ENCODE peak calls at places on chromosome 9, in ten cellular contexts. O is right atrium auricular region; E is psoas muscle; A is AG04450; S is upper lobe of right lung; Q is CD4-positive, alpha-beta T cell; U is heart left ventricle; W is tibial artery; Z is K562; J is fibroblast of lung. R is an unnamed sample.

GRCh38 chr9:112233769-112234168 is 58.7 kb upstream of the SUSD1 start:
- DNase-seq in O (no peak), E (peak; percentile 16), A (peak; percentile 4), S (no peak), Q (no peak), U (no peak), W (no peak), Z (no peak), J (peak; percentile 66), R (no peak)

GRCh38 chr9:121760571-121760970 is 109.1 kb downstream of the DAB2IP start:
- DNase-seq in O (no peak), E (no peak), A (no peak), S (no peak), Q (no peak), U (no peak), W (no peak), Z (no peak), J (no peak), R (no peak)

GRCh38 chr9:105046907-105047651 is 119.1 kb upstream of the ABCA1 start:
- DNase-seq in O (no peak), E (no peak), A (no peak), S (no peak), Q (no peak), U (no peak), W (no peak), Z (no peak), J (peak; percentile 24), R (no peak)

GRCh38 chr9:38298904-38299303 is 93.6 kb upstream of the ALDH1B1 start:
- DNase-seq in O (peak; percentile 50), E (no peak), A (no peak), S (no peak), Q (no peak), U (no peak), W (no peak), Z (no peak), J (no peak), R (no peak)

GRCh38 chr9:126522957-126523356 is 90.8 kb upstream of the LMX1B start:
- DNase-seq in O (no peak), E (no peak), A (no peak), S (no peak), Q (no peak), U (no peak), W (no peak), Z (no peak), J (no peak), R (no peak)

GRCh38 chr9:99162759-99163364 is 57.9 kb downstream of the TGFBR1 start:
- DNase-seq in O (no peak), E (no peak), A (no peak), S (no peak), Q (no peak), U (no peak), W (no peak), Z (peak; percentile 56), J (peak; percentile 20), R (no peak)

GRCh38 chr9:96080364-96080763 is 204.9 kb downstream of the ERCC6L2 start:
- DNase-seq in O (no peak), E (no peak), A (no peak), S (no peak), Q (no peak), U (no peak), W (no peak), Z (no peak), J (peak; percentile 61), R (no peak)

GRCh38 chr9:132757031-132757430 is 86.8 kb downstream of the GTF3C4 start:
- DNase-seq in O (no peak), E (no peak), A (no peak), S (peak; percentile 27), Q (no peak), U (no peak), W (no peak), Z (no peak), J (no peak), R (no peak)

GRCh38 chr9:12753931-12754330 is 20.9 kb upstream of the LURAP1L start:
- DNase-seq in O (no peak), E (no peak), A (no peak), S (no peak), Q (no peak), U (no peak), W (no peak), Z (no peak), J (no peak), R (no peak)

GRCh38 chr9:114571391-114571790 is 16.2 kb upstream of the ATP6V1G1 start:
- DNase-seq in O (no peak), E (no peak), A (no peak), S (no peak), Q (no peak), U (no peak), W (no peak), Z (no peak), J (no peak), R (no peak)

GRCh38 chr9:127683723-127684122 is 23.1 kb upstream of the CFAP157 start:
- DNase-seq in O (no peak), E (no peak), A (no peak), S (no peak), Q (no peak), U (no peak), W (no peak), Z (no peak), J (peak; percentile 46), R (no peak)

GRCh38 chr9:110742741-110743371 is 74.3 kb downstream of the MUSK start:
- DNase-seq in O (no peak), E (no peak), A (peak; percentile 59), S (no peak), Q (no peak), U (no peak), W (no peak), Z (no peak), J (peak; percentile 89), R (no peak)

DNA sequence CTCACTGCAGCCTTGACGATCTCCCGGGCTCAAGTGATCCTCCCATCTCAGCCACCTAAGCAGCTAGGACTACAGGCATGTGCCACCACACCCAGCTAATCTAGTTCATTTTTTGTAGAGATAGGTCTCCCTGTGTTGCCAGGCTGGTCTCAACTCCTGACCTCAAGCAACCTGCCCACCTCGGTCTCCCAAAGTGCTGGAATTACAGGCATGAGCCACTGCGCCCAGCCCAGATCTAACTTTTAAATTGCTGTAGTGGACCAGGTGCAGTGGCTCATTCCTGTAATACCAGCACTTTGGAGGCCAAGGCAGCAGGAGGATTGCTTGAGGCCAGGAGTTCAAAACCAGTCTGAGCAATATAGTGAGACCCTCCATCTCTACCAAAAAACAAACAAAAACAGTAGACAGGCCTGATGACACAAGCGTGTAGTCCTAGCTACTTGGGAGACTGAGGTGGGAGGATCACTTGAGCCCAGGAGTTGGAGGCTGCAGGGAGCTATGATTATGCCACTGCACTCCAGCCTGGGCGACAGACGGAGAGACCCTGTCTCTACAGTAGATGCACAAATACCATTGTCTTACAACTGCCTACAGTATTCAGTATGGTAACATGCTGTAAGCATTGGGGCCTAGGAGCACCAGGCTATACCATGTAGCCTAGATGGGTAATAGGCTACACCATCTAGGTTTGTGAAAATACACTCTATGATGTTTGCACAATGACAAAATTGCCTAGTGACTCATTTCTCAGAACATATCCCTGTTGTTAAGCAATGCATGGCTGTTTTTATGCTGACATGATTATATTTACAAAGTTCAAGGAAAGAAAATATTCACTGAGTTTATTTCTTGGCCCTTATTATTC is 1.5 kb upstream of the SIT1 start:
- DNase-seq in O (no peak), E (no peak), A (no peak), S (no peak), Q (no peak), U (no peak), W (no peak), Z (no peak), J (no peak), R (no peak)
- H3K27ac ChIP-seq in O (no peak overlapping the region), E (no peak overlapping the region), A (no peak overlapping the region), S (peak overlapping the region; percentile 48), Q (no peak overlapping the region), U (no peak overlapping the region), W (no peak overlapping the region), Z (no peak overlapping the region), J (no peak overlapping the region), R (no peak overlapping the region)

DNA sequence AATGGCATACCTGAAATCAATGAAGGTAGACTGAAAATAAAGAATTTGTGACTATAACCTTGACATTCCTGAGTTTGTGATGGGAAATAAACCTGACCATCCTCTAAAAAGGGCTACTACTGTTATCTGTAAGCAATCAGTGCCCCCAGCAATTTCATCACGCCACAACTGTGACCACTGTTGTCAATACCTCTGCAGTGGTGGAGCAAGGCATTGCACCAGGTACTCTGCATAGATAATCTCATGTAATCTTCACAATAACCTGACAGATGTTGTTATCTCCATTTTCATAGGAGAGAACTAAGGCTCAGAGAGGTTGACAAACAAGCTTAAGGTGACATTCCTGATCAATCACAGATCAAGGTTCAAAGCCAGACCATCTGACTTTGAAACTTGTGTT is 38.5 kb upstream of the FRRS1L start:
- DNase-seq in O (no peak), E (no peak), A (no peak), S (no peak), Q (no peak), U (no peak), W (no peak), Z (no peak), J (no peak), R (no peak)
- TF ChIP-seq CTCF in O (no peak), E (no peak), A (no peak), S (no peak), Q (no peak), U (no peak), W (no peak), Z (no peak), J (no peak), R (no peak)

GRCh38 chr9:70617033-70617432 is 202.6 kb upstream of the KLF9 start:
- DNase-seq in O (no peak), E (no peak), A (no peak), S (no peak), Q (no peak), U (no peak), W (no peak), Z (no peak), J (no peak), R (no peak)
- H3K27ac ChIP-seq in O (no peak overlapping the region), E (no peak overlapping the region), A (no peak overlapping the region), S (no peak overlapping the region), Q (no peak overlapping the region), U (no peak overlapping the region), W (peak overlapping the region; percentile 2), Z (no peak overlapping the region), J (no peak overlapping the region), R (no peak overlapping the region)

DNA sequence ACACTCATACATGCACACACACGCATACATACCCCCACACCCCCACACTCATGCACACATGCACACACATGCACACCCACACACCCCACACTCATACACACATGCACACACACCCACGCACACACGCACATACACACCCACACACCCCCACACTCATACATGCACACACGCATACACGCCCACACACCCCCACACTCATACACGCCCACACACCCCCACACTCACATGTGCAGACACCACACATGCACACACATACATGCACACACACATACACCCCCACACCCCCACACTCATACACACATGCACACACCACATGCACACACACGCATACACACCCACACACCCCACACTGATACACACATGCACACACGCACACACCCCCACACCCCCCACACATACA is 118.3 kb downstream of the COL5A1 start:
- DNase-seq in O (no peak), E (no peak), A (no peak), S (no peak), Q (no peak), U (no peak), W (no peak), Z (no peak), J (peak; percentile 32), R (no peak)
- TF ChIP-seq CTCF in O (no peak), E (no peak), A (no peak), S (no peak), Q (no peak), U (no peak), W (no peak), Z (no peak), J (no peak), R (no peak)

R was measured in heart right ventricle.